ENCODE peak calls at places on chromosome 6, in five cellular contexts. Q is naive thymus-derived CD4-positive, alpha-beta T cell; W is upper lobe of right lung; X is mesendoderm; O is gastrocnemius medialis. K is an unnamed sample.

GRCh38 chr6:52663120-52663934 is 7.6 kb upstream of the TMEM14A start:
- DNase-seq in Q (no peak), W (no peak), X (peak; percentile 72), O (peak; percentile 15), K (peak; percentile 75)

GRCh38 chr6:9482030-9482731 is 932.7 kb downstream of the TFAP2A start:
- DNase-seq in Q (no peak), W (no peak), X (peak; percentile 80), O (no peak), K (no peak)

GRCh38 chr6:35686441-35686840 is 2.3 kb downstream of the FKBP5 start:
- DNase-seq in Q (no peak), W (no peak), X (no peak), O (no peak), K (no peak)

GRCh38 chr6:100614933-100615332 is 150.2 kb upstream of the SIM1 start:
- DNase-seq in Q (no peak), W (no peak), X (no peak), O (no peak), K (no peak)

GRCh38 chr6:154848580-154848979 is 115.4 kb downstream of the SCAF8 start:
- DNase-seq in Q (no peak), W (no peak), X (no peak), O (no peak), K (no peak)

GRCh38 chr6:70112686-70113570 is 190.0 kb downstream of the COL9A1 start:
- DNase-seq in Q (no peak), W (no peak), X (peak; percentile 48), O (no peak), K (no peak)

GRCh38 chr6:79077680-79078056 is 386 bp downstream of the PHIP start:
- DNase-seq in Q (no peak), W (no peak), X (no peak), O (peak; percentile 11), K (peak; percentile 75)

GRCh38 chr6:113433506-113433991 is 423.6 kb upstream of the MARCKS start:
- DNase-seq in Q (no peak), W (peak; percentile 64), X (no peak), O (peak; percentile 44), K (peak; percentile 84)

GRCh38 chr6:121592955-121593665 is 157.7 kb downstream of the GJA1 start:
- DNase-seq in Q (no peak), W (no peak), X (no peak), O (no peak), K (no peak)

GRCh38 chr6:4102687-4103244 is 23.8 kb upstream of the FAM217A start:
- DNase-seq in Q (no peak), W (no peak), X (no peak), O (no peak), K (no peak)

GRCh38 chr6:138692978-138693909 is 80.3 kb upstream of the CCDC28A start:
- DNase-seq in Q (peak; percentile 35), W (peak; percentile 90), X (peak; percentile 93), O (peak; percentile 20), K (peak; percentile 78)

GRCh38 chr6:12577124-12577845 is 139.3 kb upstream of the PHACTR1 start:
- DNase-seq in Q (no peak), W (no peak), X (peak; percentile 66), O (no peak), K (no peak)

DNA sequence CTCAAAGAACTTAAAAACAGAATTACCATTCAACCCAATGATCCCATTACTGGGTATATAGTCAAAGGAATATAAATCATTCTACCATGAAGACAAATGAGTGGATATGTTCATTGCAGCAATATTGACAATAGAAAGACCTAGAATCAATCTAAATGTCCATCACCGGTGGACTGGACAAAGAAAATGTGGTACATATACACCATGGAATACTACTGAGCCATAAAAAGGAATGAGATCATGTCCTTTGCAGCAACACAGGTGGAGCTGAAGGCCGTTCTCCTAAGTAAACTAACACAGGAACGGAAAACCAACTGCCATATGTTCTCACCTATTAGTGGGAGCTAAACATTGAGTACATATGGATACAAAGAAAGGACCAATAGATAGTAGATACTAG is 576.7 kb upstream of the CITED2 start:
- DNase-seq in Q (no peak), W (no peak), X (no peak), O (no peak), K (no peak)
- H3K4me3 ChIP-seq in Q (no peak overlapping the region), W (no peak overlapping the region), X (no peak overlapping the region), O (no peak overlapping the region), K (no peak overlapping the region)

DNA sequence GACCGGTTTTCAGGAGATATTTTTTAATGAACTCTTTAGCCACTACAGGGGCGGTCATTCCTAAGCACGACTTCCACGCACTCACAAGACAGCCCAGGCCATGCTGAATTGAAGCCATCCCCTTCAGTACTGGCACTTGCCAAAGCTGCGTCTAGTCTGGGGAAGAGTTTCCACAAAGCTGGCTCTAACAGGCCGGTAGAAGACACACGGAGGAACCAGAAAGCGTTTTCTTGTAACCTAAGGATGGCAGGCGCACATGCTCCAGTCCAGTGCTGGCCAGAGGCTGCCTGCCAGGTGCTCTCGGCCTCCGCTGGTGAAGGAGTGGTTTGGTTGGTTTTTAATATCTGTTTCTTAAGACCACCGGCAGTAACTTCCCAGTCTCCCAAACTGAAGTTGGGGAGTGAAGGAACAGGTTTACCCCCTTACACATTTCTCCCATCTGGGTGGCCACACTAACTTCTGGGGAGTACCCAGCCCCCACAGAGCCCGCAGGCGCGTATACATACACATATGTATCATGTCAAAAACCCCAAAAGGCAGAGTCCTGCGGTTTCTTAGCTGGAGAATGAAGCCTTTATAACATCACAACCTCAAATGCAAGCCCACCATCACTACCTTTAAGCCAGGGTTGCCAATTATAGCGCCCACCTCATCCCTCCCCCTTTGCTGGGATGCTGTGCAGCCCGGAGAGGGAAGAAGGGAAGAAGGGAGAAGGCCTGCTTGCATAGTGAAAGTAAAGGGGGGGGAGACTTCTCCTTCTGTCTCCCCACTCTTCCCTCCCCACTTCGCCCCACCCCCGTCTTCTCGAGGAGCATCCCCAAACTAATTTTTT is 1.2 kb downstream of the TRERF1 start:
- DNase-seq in Q (no peak), W (no peak), X (peak; percentile 42), O (no peak), K (no peak)
- H3K27ac ChIP-seq in Q (peak overlapping the region; percentile 71), W (peak overlapping the region; percentile 31), X (no peak overlapping the region), O (peak overlapping the region; percentile 77), K (peak overlapping the region; percentile 97)

GRCh38 chr6:102799051-102799450 is 1405.5 kb downstream of the GRIK2 start:
- DNase-seq in Q (no peak), W (peak; percentile 37), X (no peak), O (no peak), K (no peak)

GRCh38 chr6:102793752-102794151 is 1400.2 kb downstream of the GRIK2 start:
- DNase-seq in Q (no peak), W (no peak), X (no peak), O (no peak), K (no peak)

GRCh38 chr6:102798631-102799030 is 1405.1 kb downstream of the GRIK2 start:
- DNase-seq in Q (no peak), W (peak; percentile 30), X (peak; percentile 76), O (no peak), K (no peak)
- H3K4me3 ChIP-seq in Q (no peak overlapping the region), W (no peak overlapping the region), X (peak overlapping the region; percentile 46), O (no peak overlapping the region), K (no peak overlapping the region)

GRCh38 chr6:108566406-108566805 is 5.7 kb downstream of the FOXO3 start:
- DNase-seq in Q (no peak), W (no peak), X (no peak), O (no peak), K (no peak)

GRCh38 chr6:108570518-108570917 is 9.8 kb downstream of the FOXO3 start:
- DNase-seq in Q (no peak), W (no peak), X (no peak), O (no peak), K (no peak)

GRCh38 chr6:108565893-108566292 is 5.2 kb downstream of the FOXO3 start:
- DNase-seq in Q (no peak), W (no peak), X (no peak), O (peak; percentile 58), K (peak; percentile 90)

GRCh38 chr6:108565091-108565766 is 4.5 kb downstream of the FOXO3 start:
- DNase-seq in Q (no peak), W (no peak), X (no peak), O (no peak), K (no peak)

GRCh38 chr6:108568101-108568500 is 7.4 kb downstream of the FOXO3 start:
- DNase-seq in Q (no peak), W (no peak), X (no peak), O (no peak), K (no peak)
- H3K27ac ChIP-seq in Q (no peak overlapping the region), W (no peak overlapping the region), X (no peak overlapping the region), O (peak overlapping the region; percentile 38), K (no peak overlapping the region)

GRCh38 chr6:142300758-142301251 is 1.0 kb upstream of the ADGRG6 start:
- DNase-seq in Q (no peak), W (no peak), X (peak; percentile 45), O (no peak), K (no peak)
- H3K4me3 ChIP-seq in Q (no peak overlapping the region), W (peak overlapping the region; percentile 68), X (no peak overlapping the region), O (peak overlapping the region; percentile 45), K (peak overlapping the region; percentile 49)

GRCh38 chr6:168456907-168457771 is 16.2 kb downstream of the SMOC2 start:
- DNase-seq in Q (no peak), W (no peak), X (no peak), O (no peak), K (no peak)

GRCh38 chr6:168451805-168452204 is 10.8 kb downstream of the SMOC2 start:
- DNase-seq in Q (no peak), W (no peak), X (peak; percentile 54), O (no peak), K (no peak)

GRCh38 chr6:168450921-168451320 is 9.9 kb downstream of the SMOC2 start:
- DNase-seq in Q (no peak), W (no peak), X (peak; percentile 62), O (no peak), K (no peak)

GRCh38 chr6:168455847-168456530 is 15.0 kb downstream of the SMOC2 start:
- DNase-seq in Q (no peak), W (no peak), X (no peak), O (no peak), K (no peak)

GRCh38 chr6:168452685-168453377 is 11.8 kb downstream of the SMOC2 start:
- DNase-seq in Q (no peak), W (no peak), X (no peak), O (no peak), K (no peak)
- H3K27ac ChIP-seq in Q (no peak overlapping the region), W (no peak overlapping the region), X (no peak overlapping the region), O (peak overlapping the region; percentile 31), K (peak overlapping the region; percentile 7)

DNA sequence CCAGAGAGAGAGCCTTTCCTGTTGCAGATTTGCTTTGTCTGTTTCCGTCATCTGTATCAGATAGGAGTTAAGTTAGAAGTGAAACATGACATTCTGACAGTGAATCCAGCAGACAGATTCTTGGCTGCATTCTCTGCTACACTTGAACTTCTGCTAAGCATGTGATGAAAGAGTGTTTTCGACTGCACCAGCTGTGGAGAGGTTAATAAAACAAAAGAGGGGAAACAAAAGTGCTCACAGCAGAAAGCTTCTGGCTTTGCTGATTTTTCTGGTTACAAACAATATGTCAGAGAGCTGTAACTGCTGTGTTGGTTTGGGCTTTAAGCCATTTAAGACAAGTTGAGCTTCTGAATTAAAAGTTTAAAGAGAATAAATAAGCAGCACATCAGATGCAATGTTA is 104.7 kb downstream of the RPS12 start:
- DNase-seq in Q (no peak), W (no peak), X (no peak), O (no peak), K (no peak)
- H3K4me3 ChIP-seq in Q (no peak overlapping the region), W (no peak overlapping the region), X (no peak overlapping the region), O (no peak overlapping the region), K (no peak overlapping the region)

K was measured in sigmoid colon.